ENCODE peak calls at places on chromosomes 11 and 22, in six cellular contexts. D, P, E, T, M and X are unnamed samples.

GRCh38 chr11:78759067-78759466 is 184.4 kb upstream of the NARS2 start:
- DNase-seq in M (no peak), T (no peak), E (no peak), D (no peak), P (no peak), X (no peak)

GRCh38 chr11:96228472-96228871 is 114.5 kb downstream of the MAML2 start:
- DNase-seq in E (no peak), P (peak; percentile 49), D (peak; percentile 94), T (peak; percentile 95), M (peak; percentile 73), X (peak; percentile 94)

GRCh38 chr22:46829140-46829891 is 66.9 kb downstream of the TBC1D22A start:
- DNase-seq in D (peak; percentile 75), T (peak; percentile 77), E (no peak), P (no peak), M (no peak), X (peak; percentile 73)

GRCh38 chr22:26170112-26170492 is 840 bp downstream of the SEZ6L start:
- DNase-seq in P (no peak), M (no peak), T (no peak), D (no peak), E (no peak), X (no peak)

GRCh38 chr11:44568358-44568705 is 2.9 kb downstream of the CD82 start:
- DNase-seq in M (no peak), T (no peak), D (no peak), E (no peak), P (no peak), X (no peak)

GRCh38 chr22:46609175-46609690 is 11.0 kb upstream of the GRAMD4 start:
- DNase-seq in D (no peak), T (no peak), M (no peak), P (peak; percentile 51), E (no peak), X (peak; percentile 49)

GRCh38 chr22:49916851-49917250 is 1.4 kb downstream of the ALG12 start:
- DNase-seq in E (no peak), P (peak; percentile 41), M (no peak), D (no peak), T (no peak), X (no peak)

GRCh38 chr11:87213444-87213843 is 175.7 kb downstream of the TMEM135 start:
- DNase-seq in E (no peak), M (no peak), P (no peak), D (no peak), T (no peak), X (no peak)

GRCh38 chr11:72685560-72686480 is 11.6 kb upstream of the PDE2A start:
- DNase-seq in E (no peak), D (no peak), M (no peak), P (no peak), T (no peak), X (no peak)

GRCh38 chr22:50081426-50082196 is 3.6 kb downstream of the MLC1 start:
- DNase-seq in P (no peak), D (no peak), T (no peak), E (no peak), M (no peak), X (peak; percentile 64)

DNA sequence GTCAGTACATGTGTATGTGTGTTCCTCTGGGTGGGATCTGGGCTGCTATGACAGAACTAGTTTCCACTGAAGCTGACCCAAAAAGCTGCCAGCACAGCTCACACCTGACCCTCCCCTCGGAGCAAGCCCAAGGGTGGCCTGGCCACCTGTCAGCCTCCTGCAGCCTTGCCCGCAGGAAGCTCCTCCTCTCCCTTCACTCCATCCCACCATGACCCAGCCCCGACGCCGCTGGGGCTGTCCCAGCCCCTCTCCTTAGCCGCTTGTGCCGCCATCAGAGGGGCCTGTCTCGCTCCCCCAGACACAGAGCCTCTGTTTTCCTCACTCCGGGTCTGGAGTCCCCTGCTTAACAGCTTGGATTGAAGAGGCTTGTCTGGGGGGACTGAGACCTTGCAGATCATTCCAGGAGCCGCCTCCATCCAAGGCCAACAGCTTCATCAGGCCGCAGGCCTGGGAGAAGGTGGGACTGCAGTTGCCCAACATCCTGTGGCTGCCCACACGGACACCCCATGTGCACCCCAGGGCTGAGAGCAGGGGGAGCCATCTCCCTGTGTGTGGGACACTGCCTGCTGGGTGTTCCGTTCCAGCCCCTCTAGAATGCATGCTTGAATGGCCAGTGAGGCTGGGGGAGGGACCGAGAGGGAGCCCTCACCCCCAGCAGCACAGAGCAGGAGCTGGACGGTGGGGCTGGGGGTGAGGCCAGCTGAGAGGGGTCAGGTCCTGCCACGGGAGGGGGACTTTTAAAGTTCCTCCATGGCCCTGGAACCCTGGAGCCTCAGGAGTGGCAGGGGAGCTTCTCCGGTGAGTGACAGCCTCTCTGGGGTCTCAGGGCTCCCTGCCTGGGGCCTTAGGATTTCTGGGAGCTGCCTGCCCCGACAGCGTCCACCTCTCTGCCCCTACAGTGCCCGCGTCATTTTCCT is 696 bp downstream of the MRGPRF start:
- DNase-seq in D (no peak), E (no peak), T (peak; percentile 58), M (no peak), P (peak; percentile 30), X (no peak)
- H3K4me3 ChIP-seq in D (no peak overlapping the region), E (no peak overlapping the region), T (peak overlapping the region; percentile 95), M (peak overlapping the region; percentile 49), P (peak overlapping the region; percentile 54), X (peak overlapping the region; percentile 79)

GRCh38 chr11:75150879-75151278 is at the start of gene SLCO2B1:
- DNase-seq in M (peak; percentile 58), E (no peak), D (no peak), T (no peak), P (no peak), X (no peak)
- H3K4me3 ChIP-seq in M (peak within 1 kb of the TSS; percentile 34), E (no peak within 1 kb of the TSS), D (no peak within 1 kb of the TSS), T (no peak within 1 kb of the TSS), P (peak within 1 kb of the TSS; percentile 54), X (no peak within 1 kb of the TSS)

GRCh38 chr22:21108379-21109115 is 62.8 kb downstream of the LRRC74B start:
- DNase-seq in D (no peak), M (no peak), P (no peak), T (no peak), E (no peak), X (no peak)
- H3K4me3 ChIP-seq in D (no peak overlapping the region), M (no peak overlapping the region), P (no peak overlapping the region), T (no peak overlapping the region), E (no peak overlapping the region), X (no peak overlapping the region)

GRCh38 chr22:19984851-19985811 is 31.5 kb downstream of the ARVCF start:
- DNase-seq in E (no peak), D (no peak), M (no peak), P (no peak), T (no peak), X (peak; percentile 45)

GRCh38 chr22:19986410-19987341 is 29.9 kb downstream of the ARVCF start:
- DNase-seq in P (peak; percentile 85), M (peak; percentile 85), T (peak; percentile 77), D (peak; percentile 37), E (peak; percentile 64), X (peak; percentile 86)

GRCh38 chr22:19987394-19988306 is 29.0 kb downstream of the ARVCF start:
- DNase-seq in D (no peak), M (no peak), E (no peak), T (no peak), P (no peak), X (peak; percentile 55)

GRCh38 chr22:19984201-19984753 is 32.3 kb downstream of the ARVCF start:
- DNase-seq in T (peak; percentile 78), P (no peak), D (peak; percentile 95), E (no peak), M (peak; percentile 80), X (peak; percentile 84)

GRCh38 chr22:19986011-19986409 is 30.6 kb downstream of the ARVCF start:
- DNase-seq in D (no peak), P (no peak), E (no peak), T (no peak), M (no peak), X (no peak)
- H3K4me3 ChIP-seq in D (peak overlapping the region; percentile 57), P (peak overlapping the region; percentile 83), E (peak overlapping the region; percentile 66), T (peak overlapping the region; percentile 84), M (peak overlapping the region; percentile 84), X (peak overlapping the region; percentile 49)

GRCh38 chr11:64206457-64207246 is at the start of gene FERMT3:
- DNase-seq in P (peak; percentile 89), E (peak; percentile 66), M (peak; percentile 74), T (no peak), D (no peak), X (peak; percentile 88)

GRCh38 chr11:64208086-64208795 is 1.7 kb downstream of the FERMT3 start:
- DNase-seq in D (no peak), T (no peak), P (no peak), E (no peak), M (no peak), X (no peak)

GRCh38 chr11:64208796-64209562 is 2.5 kb downstream of the FERMT3 start:
- DNase-seq in M (no peak), P (no peak), D (no peak), T (no peak), E (no peak), X (no peak)

GRCh38 chr11:64209563-64209843 is 3.0 kb downstream of the FERMT3 start:
- DNase-seq in P (no peak), D (no peak), T (no peak), M (no peak), E (no peak), X (no peak)

DNA sequence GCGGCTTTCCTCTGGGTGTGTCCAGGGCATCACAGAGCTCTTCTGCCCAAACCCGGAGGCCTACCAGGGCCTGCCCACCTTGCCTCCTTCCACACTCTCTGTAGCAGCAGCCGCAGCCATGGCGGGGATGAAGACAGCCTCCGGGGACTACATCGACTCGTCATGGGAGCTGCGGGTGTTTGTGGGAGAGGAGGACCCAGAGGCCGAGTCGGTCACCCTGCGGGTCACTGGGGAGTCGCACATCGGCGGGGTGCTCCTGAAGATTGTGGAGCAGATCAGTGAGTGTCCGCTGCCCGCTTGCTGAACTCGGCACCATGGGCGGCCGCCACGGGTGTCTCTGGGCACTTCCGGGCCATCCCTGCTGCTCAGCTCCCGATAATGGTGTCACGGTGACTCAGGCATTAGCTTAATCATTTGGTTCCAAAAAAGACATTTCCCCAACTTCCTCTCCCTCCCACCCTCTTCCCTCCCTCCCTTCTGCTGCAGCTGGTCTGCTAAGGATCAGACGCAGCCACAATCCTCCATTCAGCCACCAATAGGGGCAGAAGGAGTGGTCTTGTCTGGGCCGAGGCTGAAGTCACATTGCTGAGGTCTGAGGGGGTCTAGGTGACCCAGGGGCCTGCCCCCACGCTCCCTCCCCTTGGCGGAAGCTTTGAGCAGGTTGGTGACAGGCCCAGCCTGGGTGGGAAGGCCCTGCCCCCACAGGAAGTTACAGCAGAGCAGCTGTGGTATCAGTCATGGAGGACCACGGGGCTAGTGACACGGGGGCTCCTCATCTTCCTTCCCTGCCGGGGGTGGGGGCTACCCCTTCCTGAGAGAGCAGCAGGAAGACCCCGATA is 945 bp downstream of the FERMT3 start:
- DNase-seq in M (peak; percentile 72), P (peak; percentile 79), E (peak; percentile 72), D (no peak), T (peak; percentile 81), X (peak; percentile 87)
- H3K4me3 ChIP-seq in M (peak overlapping the region; percentile 40), P (peak overlapping the region; percentile 64), E (peak overlapping the region; percentile 100), D (no peak overlapping the region), T (peak overlapping the region; percentile 65), X (no peak overlapping the region)

GRCh38 chr11:36509694-36510566 is at the start of gene TRAF6:
- DNase-seq in M (peak; percentile 92), P (peak; percentile 94), T (peak; percentile 90), E (peak; percentile 92), D (peak; percentile 57), X (peak; percentile 94)

GRCh38 chr11:36509265-36509664 is 807 bp downstream of the TRAF6 start:
- DNase-seq in M (no peak), T (peak; percentile 83), E (peak; percentile 10), P (no peak), D (peak; percentile 31), X (no peak)

GRCh38 chr11:36508743-36509142 is 1.3 kb downstream of the TRAF6 start:
- DNase-seq in E (no peak), M (no peak), D (no peak), P (no peak), T (peak; percentile 18), X (no peak)

GRCh38 chr11:36510567-36511020 is 522 bp upstream of the TRAF6 start:
- DNase-seq in P (no peak), D (peak; percentile 53), E (no peak), M (no peak), T (no peak), X (no peak)

GRCh38 chr11:36507824-36508489 is 2.1 kb downstream of the TRAF6 start:
- DNase-seq in M (no peak), T (no peak), E (no peak), D (no peak), P (no peak), X (no peak)
- H3K4me3 ChIP-seq in M (peak overlapping the region; percentile 62), T (peak overlapping the region; percentile 99), E (no peak overlapping the region), D (no peak overlapping the region), P (peak overlapping the region; percentile 77), X (no peak overlapping the region)